ENCODE peak calls at places on chromosomes 2 and 18, in six cellular contexts. X, F, E, J, D and O are unnamed samples.

GRCh38 chr2:47015206-47015605 is 99.6 kb upstream of the MCFD2 start:
- DNase-seq in X (no peak), J (no peak), E (no peak), F (no peak), D (peak), O (no peak)

GRCh38 chr2:46072146-46072820 is 224.9 kb upstream of the EPAS1 start:
- DNase-seq in X (no peak), E (no peak), F (no peak), D (no peak), J (no peak), O (no peak)

GRCh38 chr18:37419272-37419671 is 146.3 kb downstream of the CELF4 start:
- DNase-seq in J (no peak), D (peak), F (no peak), X (peak), E (no peak), O (no peak)

GRCh38 chr2:31384771-31385276 is 29.7 kb downstream of the XDH start:
- DNase-seq in X (no peak), D (peak), J (no peak), E (no peak), F (peak), O (no peak)

GRCh38 chr18:55833543-55833942 is 245.6 kb upstream of the TCF4 start:
- DNase-seq in E (no peak), J (no peak), X (no peak), F (no peak), D (peak), O (peak)

GRCh38 chr2:217481577-217481976 is 521.2 kb downstream of the TNS1 start:
- DNase-seq in X (no peak), J (no peak), F (no peak), E (no peak), D (no peak), O (no peak)

GRCh38 chr2:196318517-196319377 is 147.4 kb upstream of the STK17B start:
- DNase-seq in X (no peak), J (no peak), F (no peak), D (no peak), E (no peak), O (no peak)

GRCh38 chr2:6885968-6886367 is 8.4 kb downstream of the RSAD2 start:
- DNase-seq in X (no peak), D (no peak), J (no peak), F (no peak), E (no peak), O (no peak)

GRCh38 chr2:97740590-97741182 is 27.3 kb downstream of the ZAP70 start:
- DNase-seq in F (peak), X (peak), E (peak), D (peak), J (peak), O (peak)

GRCh38 chr2:97739893-97740245 is 26.5 kb downstream of the ZAP70 start:
- DNase-seq in J (no peak), F (no peak), E (no peak), D (no peak), X (no peak), O (no peak)

GRCh38 chr2:97741251-97741650 is 27.9 kb downstream of the ZAP70 start:
- DNase-seq in E (no peak), J (no peak), X (no peak), F (no peak), D (no peak), O (no peak)

GRCh38 chr2:97742381-97742847 is 29.0 kb downstream of the ZAP70 start:
- DNase-seq in D (peak), E (no peak), X (no peak), J (no peak), F (no peak), O (no peak)

GRCh38 chr2:97741686-97742085 is 28.3 kb downstream of the ZAP70 start:
- DNase-seq in F (no peak), X (no peak), E (no peak), J (no peak), D (no peak), O (no peak)
- TF ChIP-seq EZH2phosphoT487 in F (no peak), X (no peak), E (no peak), J (no peak), D (no peak), O (no peak)

DNA sequence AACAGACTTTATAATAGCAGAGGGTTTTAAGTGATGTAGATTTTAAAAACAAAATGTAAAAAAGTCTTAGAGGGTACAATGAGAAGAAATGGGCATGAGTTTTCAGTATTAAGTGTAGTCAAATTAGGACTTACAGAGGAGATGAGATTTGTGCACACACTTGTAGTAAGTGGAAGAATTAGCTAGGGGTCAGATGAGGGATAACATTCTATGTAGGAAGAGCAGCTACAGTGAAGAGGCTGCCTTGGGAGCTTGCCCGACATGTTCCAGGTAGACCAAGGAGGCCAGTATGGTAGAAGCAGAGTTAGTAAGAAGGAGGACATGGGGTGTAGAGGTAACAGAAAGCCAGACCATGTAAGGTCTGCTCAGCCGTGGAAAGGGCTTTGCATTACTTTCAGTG is 189.2 kb upstream of the DSEL start:
- DNase-seq in X (peak), D (peak), J (no peak), F (no peak), E (peak), O (no peak)
- TF ChIP-seq CTCF in X (peak), D (peak), J (no peak), F (no peak), E (peak), O (no peak)

GRCh38 chr2:138780451-138780880 is 276 bp upstream of the NXPH2 start:
- DNase-seq in X (peak), E (peak), J (no peak), F (no peak), D (no peak), O (peak)

GRCh38 chr2:138782378-138782777 is 2.2 kb upstream of the NXPH2 start:
- DNase-seq in D (no peak), F (no peak), E (no peak), X (no peak), J (no peak), O (no peak)

GRCh38 chr2:138780908-138781307 is 718 bp upstream of the NXPH2 start:
- DNase-seq in E (no peak), X (peak), J (no peak), D (no peak), F (no peak), O (no peak)

GRCh38 chr2:138777996-138778395 is 2.2 kb downstream of the NXPH2 start:
- DNase-seq in E (peak), D (peak), X (peak), F (no peak), J (no peak), O (peak)

GRCh38 chr2:138779451-138780440 is at the start of gene NXPH2:
- DNase-seq in X (peak), J (no peak), F (no peak), D (no peak), E (peak), O (peak)
- TF ChIP-seq EZH2 in X (peak), J (no peak), F (no peak), D (peak), E (peak), O (peak)

DNA sequence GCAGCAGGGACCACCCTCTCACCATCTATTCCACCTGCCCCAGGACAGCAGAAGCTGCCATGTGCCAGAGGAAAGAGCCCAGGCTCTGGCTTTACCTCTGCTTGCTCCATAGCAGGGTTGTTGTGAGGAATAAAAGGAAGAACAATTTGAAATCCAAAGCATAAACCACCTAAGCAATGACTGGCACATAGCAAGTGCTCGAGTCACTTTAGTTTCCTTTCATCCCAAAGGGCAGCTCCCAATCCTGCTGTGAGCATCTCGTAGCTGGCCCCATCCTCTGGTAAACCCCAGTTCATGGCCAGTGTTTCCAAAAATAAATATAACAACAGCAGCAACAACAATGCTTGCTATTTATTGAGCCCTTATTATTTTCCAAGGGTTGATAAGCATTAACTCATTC is 923.5 kb downstream of the EPHA4 start:
- DNase-seq in D (peak), E (no peak), F (no peak), J (no peak), X (no peak), O (no peak)
- TF ChIP-seq EZH2phosphoT487 in D (no peak), E (no peak), F (no peak), J (no peak), X (no peak), O (no peak)

GRCh38 chr2:88903744-88904353 is 212.4 kb downstream of the RPIA start:
- DNase-seq in E (no peak), F (peak), X (peak), J (peak), D (peak), O (no peak)
- TF ChIP-seq CTCF in E (peak), F (peak), X (peak), J (peak), D (peak), O (no peak)

GRCh38 chr2:222296911-222297599 is 1.7 kb downstream of the PAX3 start:
- DNase-seq in E (peak), J (no peak), D (no peak), F (no peak), X (peak), O (no peak)

GRCh38 chr2:222299926-222300724 is 1.3 kb upstream of the PAX3 start:
- DNase-seq in J (no peak), E (peak), D (no peak), X (peak), F (no peak), O (no peak)

GRCh38 chr2:222297600-222297935 is 1.2 kb downstream of the PAX3 start:
- DNase-seq in D (no peak), F (no peak), X (peak), E (peak), J (no peak), O (no peak)

GRCh38 chr2:222298000-222298310 is 843 bp downstream of the PAX3 start:
- DNase-seq in F (no peak), X (no peak), J (no peak), D (no peak), E (no peak), O (no peak)

GRCh38 chr2:222298311-222299150 is at the start of gene PAX3:
- DNase-seq in E (peak), D (no peak), F (no peak), X (peak), J (no peak), O (no peak)
- TF ChIP-seq EZH2 in E (peak), D (no peak), F (no peak), X (peak), J (no peak), O (peak)